ENCODE peak calls at places on chromosome 16, in five cellular contexts. F is activated CD4-positive, alpha-beta T cell treated with anti-CD3 and anti-CD28 coated beads, Interleukin-2, amount 50 U/mL, for 1 hour; B is neural crest cell; R is heart right ventricle; N is T follicular helper cell. W is an unnamed sample.

GRCh38 chr16:64051826-64052225 is 1070.0 kb downstream of the CDH11 start:
- DNase-seq in F (no peak), B (no peak), N (no peak), R (no peak), W (no peak)

GRCh38 chr16:4615389-4616046 is 830 bp upstream of the UBALD1 start:
- DNase-seq in B (no peak), N (no peak), R (no peak), F (no peak), W (no peak)

GRCh38 chr16:69890114-69890890 is 60.8 kb upstream of the CLEC18A start:
- DNase-seq in F (no peak), N (no peak), R (peak), B (peak), W (no peak)

GRCh38 chr16:81469710-81470481 is 25.3 kb downstream of the CMIP start:
- DNase-seq in N (no peak), B (no peak), F (peak), R (no peak), W (peak)

GRCh38 chr16:57301126-57301817 is 16.8 kb upstream of the PLLP start:
- DNase-seq in F (no peak), R (no peak), N (no peak), B (no peak), W (no peak)

GRCh38 chr16:50469121-50469743 is 79.0 kb upstream of the NKD1 start:
- DNase-seq in N (no peak), F (no peak), B (no peak), R (no peak), W (no peak)

GRCh38 chr16:3734758-3735221 is 17.5 kb upstream of the TRAP1 start:
- DNase-seq in N (no peak), R (no peak), B (no peak), F (no peak), W (no peak)

GRCh38 chr16:79422061-79422460 is 178.5 kb downstream of the MAF start:
- DNase-seq in B (no peak), R (no peak), F (no peak), N (no peak), W (no peak)

GRCh38 chr16:17364319-17365210 is 106.2 kb downstream of the XYLT1 start:
- DNase-seq in B (no peak), F (peak), R (no peak), N (peak), W (peak)

GRCh38 chr16:3458852-3459361 is 15.4 kb downstream of the NAA60 start:
- DNase-seq in B (no peak), F (no peak), R (no peak), N (no peak), W (peak)

W was measured in naive thymus-derived CD4-positive, alpha-beta T cell.